ENCODE peak calls at places on chromosome 22, in six cellular contexts. Y is ovary, D is K562, T is A549, K is stomach, M is H1. A is an unnamed sample.

GRCh38 chr22:42912049-42912448 is 55.0 kb upstream of the ARFGAP3 start:
- DNase-seq in M (no peak), T (no peak), K (no peak), D (no peak), Y (no peak), A (no peak)

GRCh38 chr22:47038206-47038835 is 275.9 kb downstream of the TBC1D22A start:
- DNase-seq in T (no peak), M (no peak), Y (no peak), D (no peak), K (no peak), A (no peak)

GRCh38 chr22:50581031-50581949 is 1.4 kb downstream of the CHKB start:
- DNase-seq in D (no peak), K (no peak), T (no peak), M (no peak), Y (no peak), A (peak)

GRCh38 chr22:40216041-40216756 is 38.5 kb downstream of the TNRC6B start:
- DNase-seq in K (peak), M (no peak), Y (no peak), T (no peak), D (no peak), A (peak)

GRCh38 chr22:49349841-49350381 is 477.8 kb downstream of the BRD1 start:
- DNase-seq in M (no peak), T (no peak), D (no peak), Y (no peak), K (no peak), A (peak)

GRCh38 chr22:48686694-48687302 is 1140.9 kb downstream of the BRD1 start:
- DNase-seq in D (no peak), K (no peak), Y (no peak), T (no peak), M (no peak), A (no peak)

GRCh38 chr22:39462443-39463147 is 5.8 kb downstream of the MGAT3 start:
- DNase-seq in K (no peak), D (peak), Y (no peak), T (no peak), M (no peak), A (no peak)

GRCh38 chr22:31911565-31912401 is 32.6 kb upstream of the YWHAH start:
- DNase-seq in Y (no peak), M (no peak), T (no peak), K (peak), D (peak), A (no peak)

GRCh38 chr22:44085743-44086741 is 61.9 kb downstream of the PARVB start:
- DNase-seq in T (peak), M (no peak), K (peak), Y (peak), D (peak), A (no peak)

GRCh38 chr22:35542157-35542971 is 1.7 kb downstream of the RASD2 start:
- DNase-seq in T (no peak), Y (no peak), M (no peak), D (no peak), K (no peak), A (no peak)

GRCh38 chr22:46147061-46147460 is 3.3 kb upstream of the PPARA start:
- DNase-seq in M (peak), K (no peak), T (no peak), Y (no peak), D (no peak), A (no peak)

GRCh38 chr22:42814215-42814614 is 42.9 kb downstream of the ARFGAP3 start:
- DNase-seq in K (no peak), D (no peak), M (no peak), T (no peak), Y (no peak), A (no peak)

GRCh38 chr22:21028277-21029251 is 3.8 kb downstream of the SLC7A4 start:
- DNase-seq in T (no peak), M (no peak), Y (no peak), K (no peak), D (no peak), A (no peak)

GRCh38 chr22:21796863-21797262 is 61.3 kb upstream of the YPEL1 start:
- DNase-seq in T (no peak), D (peak), K (peak), M (no peak), Y (no peak), A (no peak)

GRCh38 chr22:21951931-21952465 is 650 bp downstream of the PPM1F start:
- DNase-seq in D (no peak), M (peak), Y (peak), K (peak), T (no peak), A (no peak)

GRCh38 chr22:46052801-46053562 is 76.0 kb upstream of the WNT7B start:
- DNase-seq in D (no peak), M (no peak), K (peak), T (no peak), Y (peak), A (peak)

GRCh38 chr22:40414306-40414705 is 43.9 kb downstream of the SGSM3 start:
- DNase-seq in D (no peak), T (no peak), K (no peak), M (no peak), Y (no peak), A (no peak)

GRCh38 chr22:17501679-17502285 is 61.5 kb upstream of the SLC25A18 start:
- DNase-seq in M (no peak), K (no peak), Y (no peak), T (peak), D (peak), A (no peak)

GRCh38 chr22:42711895-42712837 is 8.5 kb downstream of the A4GALT start:
- DNase-seq in M (no peak), D (no peak), K (peak), T (no peak), Y (no peak), A (no peak)

GRCh38 chr22:25666308-25666707 is 75.7 kb upstream of the MYO18B start:
- DNase-seq in K (no peak), D (no peak), M (no peak), T (peak), Y (peak), A (peak)

GRCh38 chr22:38707346-38707745 is 1.6 kb downstream of the GTPBP1 start:
- DNase-seq in K (no peak), M (no peak), T (peak), D (no peak), Y (no peak), A (no peak)

GRCh38 chr22:29302681-29303465 is 3.6 kb upstream of the GAS2L1 start:
- DNase-seq in Y (peak), T (no peak), D (no peak), K (peak), M (peak), A (no peak)

GRCh38 chr22:35921777-35922176 is 106.8 kb downstream of the RBFOX2 start:
- DNase-seq in Y (peak), T (peak), K (peak), D (peak), M (peak), A (no peak)

GRCh38 chr22:28594784-28595324 is 84.8 kb downstream of the TTC28 start:
- DNase-seq in K (no peak), D (peak), Y (no peak), M (no peak), T (peak), A (no peak)

GRCh38 chr22:42929838-42930155 is 72.7 kb upstream of the ARFGAP3 start:
- DNase-seq in T (no peak), D (no peak), M (no peak), Y (no peak), K (no peak), A (no peak)

GRCh38 chr22:38291201-38291777 is 18.5 kb upstream of the TMEM184B start:
- DNase-seq in D (no peak), K (no peak), T (no peak), M (no peak), Y (no peak), A (no peak)

GRCh38 chr22:39686776-39687525 is 116.4 kb downstream of the CACNA1I start:
- DNase-seq in D (no peak), T (no peak), M (no peak), Y (no peak), K (no peak), A (no peak)

GRCh38 chr22:26753125-26753862 is 95.9 kb downstream of the MIAT start:
- DNase-seq in M (no peak), T (peak), K (no peak), D (no peak), Y (no peak), A (no peak)
- TF ChIP-seq CTCF in M (peak), T (no peak), K (no peak), D (peak), Y (no peak), A (no peak)

DNA sequence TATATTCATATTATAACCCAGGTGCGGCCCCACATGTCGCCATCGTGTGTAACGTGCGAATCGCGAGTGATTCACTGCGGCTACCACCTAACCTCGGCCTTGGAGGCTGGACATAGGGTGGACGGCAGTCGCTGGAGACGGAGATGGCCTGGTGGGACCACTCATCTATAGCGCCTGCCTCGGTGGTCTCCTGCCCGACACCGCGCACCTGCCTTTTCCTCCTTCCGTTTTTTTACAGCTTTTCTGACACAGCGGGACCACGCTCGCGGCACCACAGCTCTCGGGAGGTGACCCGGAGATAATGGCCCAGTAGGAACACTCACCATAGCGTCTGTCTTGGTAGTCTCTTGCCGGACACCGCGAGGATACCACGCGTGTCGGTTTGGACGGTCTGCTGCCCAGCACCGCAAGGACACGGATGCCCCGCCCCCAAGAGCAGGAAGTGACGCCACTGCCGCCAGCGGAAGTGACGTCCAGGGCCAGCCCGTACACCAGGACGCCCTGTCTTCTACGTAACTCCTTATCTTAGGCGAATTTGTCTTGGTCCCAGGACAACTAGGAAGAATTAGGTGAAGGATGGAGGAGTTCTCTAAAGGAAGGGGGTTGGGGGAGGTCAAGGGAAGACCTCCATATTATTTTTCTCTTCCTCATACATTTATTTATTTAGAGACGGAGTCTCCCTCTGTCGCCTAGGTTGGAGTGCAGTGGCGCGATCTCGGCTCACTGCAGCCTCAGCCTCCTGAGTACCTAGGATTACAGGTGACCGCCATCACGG is 6.4 kb downstream of the SNU13 start:
- DNase-seq in D (peak), M (peak), T (no peak), K (peak), Y (peak), A (peak)
- TF ChIP-seq EP300 in D (peak), M (no peak), T (no peak), K (no peak), Y (no peak), A (no peak)

GRCh38 chr22:19473578-19473977 is 5.4 kb downstream of the UFD1 start:
- DNase-seq in K (no peak), T (peak), D (no peak), Y (no peak), M (no peak), A (no peak)
- TF ChIP-seq CTCF in K (no peak), T (no peak), D (peak), Y (no peak), M (no peak), A (no peak)

DNA sequence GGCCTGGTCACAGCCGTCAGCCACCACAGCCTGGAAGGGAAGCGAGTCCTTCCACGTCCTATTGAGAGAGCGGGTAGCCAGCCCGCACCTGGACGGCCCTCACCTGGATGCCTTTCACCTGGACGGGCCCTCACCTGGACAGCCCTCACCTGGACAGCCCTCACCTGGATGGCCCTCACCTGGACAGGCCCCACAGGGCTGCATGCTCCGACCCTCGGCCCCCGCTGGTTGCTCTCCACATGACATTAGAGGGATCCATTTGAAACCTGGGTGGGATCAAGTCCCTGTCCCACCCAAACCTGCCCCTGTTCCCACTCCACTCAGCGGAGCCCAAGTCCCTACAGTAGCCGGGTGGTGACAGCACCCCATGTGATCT is 3.7 kb downstream of the C1QTNF6 start:
- DNase-seq in Y (peak), K (no peak), D (no peak), M (no peak), T (no peak), A (peak)
- TF ChIP-seq EP300 in Y (no peak), K (no peak), D (no peak), M (no peak), T (no peak), A (no peak)

DNA sequence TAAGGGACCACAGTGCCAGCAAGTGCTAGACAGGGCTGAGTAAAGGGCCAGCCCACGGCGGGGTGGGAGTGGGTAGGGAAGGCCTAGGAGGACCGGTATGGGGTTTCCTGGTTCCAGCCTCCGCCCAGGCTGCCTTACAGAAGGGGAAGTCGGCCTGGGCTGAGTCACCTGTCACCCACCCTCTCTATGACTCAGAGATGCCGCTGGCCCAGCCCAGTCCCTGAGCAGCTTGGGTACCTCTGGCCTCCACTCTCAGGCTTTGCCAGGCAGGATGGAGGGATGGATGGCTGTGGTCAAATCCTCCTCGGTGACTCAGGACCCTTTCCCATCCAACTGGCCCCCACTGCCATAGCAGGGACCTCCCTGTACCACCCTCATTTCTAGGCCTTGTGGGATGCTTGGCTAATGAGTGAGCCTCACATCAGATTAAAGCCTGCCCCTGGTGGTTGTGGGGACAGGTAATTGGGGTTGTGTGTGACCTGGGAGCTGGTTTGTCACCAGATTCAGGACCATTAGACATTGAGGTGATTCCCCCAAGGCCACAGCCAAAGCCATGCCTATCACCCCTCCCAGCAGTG is 13.9 kb downstream of the SLC35E4 start:
- DNase-seq in T (no peak), K (peak), Y (no peak), D (peak), M (no peak), A (no peak)
- TF ChIP-seq CTCF in T (no peak), K (no peak), Y (no peak), D (no peak), M (no peak), A (no peak)

GRCh38 chr22:23518381-23519187 is 61.5 kb downstream of the IGLL1 start:
- DNase-seq in T (no peak), D (no peak), M (no peak), Y (no peak), K (no peak), A (no peak)
- TF ChIP-seq EP300 in T (no peak), D (no peak), M (no peak), Y (no peak), K (no peak), A (no peak)

A was measured in suprapubic skin.